ENCODE peak calls at places on chromosomes 1 and 21, in six cellular contexts. One of them, this sample, is unnamed.

GRCh38 chr21:44089001-44089911 is 17.9 kb upstream of the PWP2 start:
- DNase-seq in brain pericyte: no peak
- DNase-seq in stimulated activated CD8-positive, alpha-beta memory T cell treated with anti-CD3 and anti-CD28 coated beads, Interleukin-15, amount 100 ng/mL, for 1 hour: no peak
- DNase-seq in activated T-helper 1 cell treated with anti-CD3 and anti-CD28 coated beads, Interleukin-2, amount 50 U/mL, for 16 hours: no peak
- DNase-seq in NCI-H82: no peak
- DNase-seq in GM23338: no peak
- DNase-seq in this sample: no peak

GRCh38 chr1:7388488-7389185 is 382.5 kb upstream of the VAMP3 start:
- DNase-seq in GM23338: no peak
- DNase-seq in activated T-helper 1 cell treated with anti-CD3 and anti-CD28 coated beads, Interleukin-2, amount 50 U/mL, for 16 hours: no peak
- DNase-seq in NCI-H82: no peak
- DNase-seq in stimulated activated CD8-positive, alpha-beta memory T cell treated with anti-CD3 and anti-CD28 coated beads, Interleukin-15, amount 100 ng/mL, for 1 hour: no peak
- DNase-seq in brain pericyte: no peak
- DNase-seq in this sample: no peak

GRCh38 chr1:197145451-197146029 is 929 bp downstream of the ASPM start:
- DNase-seq in GM23338: no peak
- DNase-seq in stimulated activated CD8-positive, alpha-beta memory T cell treated with anti-CD3 and anti-CD28 coated beads, Interleukin-15, amount 100 ng/mL, for 1 hour: no peak
- DNase-seq in activated T-helper 1 cell treated with anti-CD3 and anti-CD28 coated beads, Interleukin-2, amount 50 U/mL, for 16 hours: no peak
- DNase-seq in brain pericyte: no peak
- DNase-seq in NCI-H82: peak
- DNase-seq in this sample: no peak

GRCh38 chr1:71295340-71295739 is 214.5 kb upstream of the ZRANB2 start:
- DNase-seq in NCI-H82: no peak
- DNase-seq in stimulated activated CD8-positive, alpha-beta memory T cell treated with anti-CD3 and anti-CD28 coated beads, Interleukin-15, amount 100 ng/mL, for 1 hour: no peak
- DNase-seq in brain pericyte: no peak
- DNase-seq in activated T-helper 1 cell treated with anti-CD3 and anti-CD28 coated beads, Interleukin-2, amount 50 U/mL, for 16 hours: no peak
- DNase-seq in GM23338: no peak
- DNase-seq in this sample: no peak

GRCh38 chr1:115186871-115187270 is 97.6 kb upstream of the TSPAN2 start:
- DNase-seq in activated T-helper 1 cell treated with anti-CD3 and anti-CD28 coated beads, Interleukin-2, amount 50 U/mL, for 16 hours: no peak
- DNase-seq in brain pericyte: no peak
- DNase-seq in GM23338: no peak
- DNase-seq in NCI-H82: no peak
- DNase-seq in stimulated activated CD8-positive, alpha-beta memory T cell treated with anti-CD3 and anti-CD28 coated beads, Interleukin-15, amount 100 ng/mL, for 1 hour: no peak
- DNase-seq in this sample: no peak

GRCh38 chr1:153364181-153364580 is 6.5 kb downstream of the S100A9 start:
- DNase-seq in GM23338: no peak
- DNase-seq in activated T-helper 1 cell treated with anti-CD3 and anti-CD28 coated beads, Interleukin-2, amount 50 U/mL, for 16 hours: no peak
- DNase-seq in stimulated activated CD8-positive, alpha-beta memory T cell treated with anti-CD3 and anti-CD28 coated beads, Interleukin-15, amount 100 ng/mL, for 1 hour: no peak
- DNase-seq in NCI-H82: no peak
- DNase-seq in brain pericyte: no peak
- DNase-seq in this sample: no peak

GRCh38 chr1:3241673-3242407 is 172.8 kb downstream of the PRDM16 start:
- DNase-seq in stimulated activated CD8-positive, alpha-beta memory T cell treated with anti-CD3 and anti-CD28 coated beads, Interleukin-15, amount 100 ng/mL, for 1 hour: no peak
- DNase-seq in NCI-H82: no peak
- DNase-seq in GM23338: no peak
- DNase-seq in brain pericyte: no peak
- DNase-seq in activated T-helper 1 cell treated with anti-CD3 and anti-CD28 coated beads, Interleukin-2, amount 50 U/mL, for 16 hours: no peak
- DNase-seq in this sample: no peak

GRCh38 chr21:32597205-32597604 is 11.9 kb upstream of the TCP10L start:
- DNase-seq in activated T-helper 1 cell treated with anti-CD3 and anti-CD28 coated beads, Interleukin-2, amount 50 U/mL, for 16 hours: no peak
- DNase-seq in stimulated activated CD8-positive, alpha-beta memory T cell treated with anti-CD3 and anti-CD28 coated beads, Interleukin-15, amount 100 ng/mL, for 1 hour: no peak
- DNase-seq in NCI-H82: no peak
- DNase-seq in GM23338: no peak
- DNase-seq in brain pericyte: no peak
- DNase-seq in this sample: no peak

GRCh38 chr1:59199734-59200376 is 97.0 kb upstream of the FGGY start:
- DNase-seq in stimulated activated CD8-positive, alpha-beta memory T cell treated with anti-CD3 and anti-CD28 coated beads, Interleukin-15, amount 100 ng/mL, for 1 hour: no peak
- DNase-seq in activated T-helper 1 cell treated with anti-CD3 and anti-CD28 coated beads, Interleukin-2, amount 50 U/mL, for 16 hours: no peak
- DNase-seq in GM23338: no peak
- DNase-seq in brain pericyte: no peak
- DNase-seq in NCI-H82: no peak
- DNase-seq in this sample: no peak

GRCh38 chr1:246748867-246749266 is 24.7 kb downstream of the SCCPDH start:
- DNase-seq in GM23338: no peak
- DNase-seq in activated T-helper 1 cell treated with anti-CD3 and anti-CD28 coated beads, Interleukin-2, amount 50 U/mL, for 16 hours: no peak
- DNase-seq in NCI-H82: no peak
- DNase-seq in stimulated activated CD8-positive, alpha-beta memory T cell treated with anti-CD3 and anti-CD28 coated beads, Interleukin-15, amount 100 ng/mL, for 1 hour: no peak
- DNase-seq in brain pericyte: no peak
- DNase-seq in this sample: no peak

GRCh38 chr1:205376739-205377138 is 20.0 kb upstream of the KLHDC8A start:
- DNase-seq in GM23338: no peak
- DNase-seq in brain pericyte: no peak
- DNase-seq in stimulated activated CD8-positive, alpha-beta memory T cell treated with anti-CD3 and anti-CD28 coated beads, Interleukin-15, amount 100 ng/mL, for 1 hour: no peak
- DNase-seq in NCI-H82: no peak
- DNase-seq in activated T-helper 1 cell treated with anti-CD3 and anti-CD28 coated beads, Interleukin-2, amount 50 U/mL, for 16 hours: no peak
- DNase-seq in this sample: no peak

GRCh38 chr1:153661111-153661708 is 2.7 kb downstream of the SNAPIN start:
- DNase-seq in activated T-helper 1 cell treated with anti-CD3 and anti-CD28 coated beads, Interleukin-2, amount 50 U/mL, for 16 hours: no peak
- DNase-seq in GM23338: peak
- DNase-seq in brain pericyte: no peak
- DNase-seq in stimulated activated CD8-positive, alpha-beta memory T cell treated with anti-CD3 and anti-CD28 coated beads, Interleukin-15, amount 100 ng/mL, for 1 hour: no peak
- DNase-seq in NCI-H82: peak
- DNase-seq in this sample: no peak

GRCh38 chr1:219505886-219506285 is 107.0 kb downstream of the ZC3H11B start:
- DNase-seq in activated T-helper 1 cell treated with anti-CD3 and anti-CD28 coated beads, Interleukin-2, amount 50 U/mL, for 16 hours: no peak
- DNase-seq in NCI-H82: no peak
- DNase-seq in brain pericyte: no peak
- DNase-seq in stimulated activated CD8-positive, alpha-beta memory T cell treated with anti-CD3 and anti-CD28 coated beads, Interleukin-15, amount 100 ng/mL, for 1 hour: no peak
- DNase-seq in GM23338: no peak
- DNase-seq in this sample: no peak

GRCh38 chr1:212044851-212045250 is 9.3 kb downstream of the DTL start:
- DNase-seq in GM23338: no peak
- DNase-seq in NCI-H82: no peak
- DNase-seq in brain pericyte: no peak
- DNase-seq in activated T-helper 1 cell treated with anti-CD3 and anti-CD28 coated beads, Interleukin-2, amount 50 U/mL, for 16 hours: no peak
- DNase-seq in stimulated activated CD8-positive, alpha-beta memory T cell treated with anti-CD3 and anti-CD28 coated beads, Interleukin-15, amount 100 ng/mL, for 1 hour: no peak
- DNase-seq in this sample: no peak

GRCh38 chr21:43306391-43306790 is 120.5 kb downstream of the SIK1 start:
- DNase-seq in NCI-H82: no peak
- DNase-seq in brain pericyte: no peak
- DNase-seq in GM23338: no peak
- DNase-seq in activated T-helper 1 cell treated with anti-CD3 and anti-CD28 coated beads, Interleukin-2, amount 50 U/mL, for 16 hours: no peak
- DNase-seq in stimulated activated CD8-positive, alpha-beta memory T cell treated with anti-CD3 and anti-CD28 coated beads, Interleukin-15, amount 100 ng/mL, for 1 hour: no peak
- DNase-seq in this sample: no peak

GRCh38 chr1:52164604-52165003 is 22.7 kb downstream of the ZFYVE9 start:
- DNase-seq in activated T-helper 1 cell treated with anti-CD3 and anti-CD28 coated beads, Interleukin-2, amount 50 U/mL, for 16 hours: no peak
- DNase-seq in NCI-H82: no peak
- DNase-seq in brain pericyte: no peak
- DNase-seq in stimulated activated CD8-positive, alpha-beta memory T cell treated with anti-CD3 and anti-CD28 coated beads, Interleukin-15, amount 100 ng/mL, for 1 hour: no peak
- DNase-seq in GM23338: no peak
- DNase-seq in this sample: no peak

GRCh38 chr1:20601123-20601825 is 12.4 kb downstream of the CDA start:
- DNase-seq in activated T-helper 1 cell treated with anti-CD3 and anti-CD28 coated beads, Interleukin-2, amount 50 U/mL, for 16 hours: no peak
- DNase-seq in GM23338: no peak
- DNase-seq in stimulated activated CD8-positive, alpha-beta memory T cell treated with anti-CD3 and anti-CD28 coated beads, Interleukin-15, amount 100 ng/mL, for 1 hour: no peak
- DNase-seq in brain pericyte: no peak
- DNase-seq in NCI-H82: no peak
- DNase-seq in this sample: no peak

GRCh38 chr1:37556712-37557196 is at the start of gene DNALI1:
- DNase-seq in activated T-helper 1 cell treated with anti-CD3 and anti-CD28 coated beads, Interleukin-2, amount 50 U/mL, for 16 hours: no peak
- DNase-seq in NCI-H82: peak
- DNase-seq in brain pericyte: peak
- DNase-seq in stimulated activated CD8-positive, alpha-beta memory T cell treated with anti-CD3 and anti-CD28 coated beads, Interleukin-15, amount 100 ng/mL, for 1 hour: no peak
- DNase-seq in GM23338: peak
- DNase-seq in this sample: peak

GRCh38 chr1:63189677-63190076 is 132.7 kb upstream of the FOXD3 start:
- DNase-seq in brain pericyte: no peak
- DNase-seq in GM23338: peak
- DNase-seq in NCI-H82: no peak
- DNase-seq in activated T-helper 1 cell treated with anti-CD3 and anti-CD28 coated beads, Interleukin-2, amount 50 U/mL, for 16 hours: no peak
- DNase-seq in stimulated activated CD8-positive, alpha-beta memory T cell treated with anti-CD3 and anti-CD28 coated beads, Interleukin-15, amount 100 ng/mL, for 1 hour: no peak
- DNase-seq in this sample: no peak

GRCh38 chr1:112502827-112503226 is 5.9 kb upstream of the WNT2B start:
- DNase-seq in brain pericyte: no peak
- DNase-seq in stimulated activated CD8-positive, alpha-beta memory T cell treated with anti-CD3 and anti-CD28 coated beads, Interleukin-15, amount 100 ng/mL, for 1 hour: no peak
- DNase-seq in NCI-H82: peak
- DNase-seq in GM23338: no peak
- DNase-seq in activated T-helper 1 cell treated with anti-CD3 and anti-CD28 coated beads, Interleukin-2, amount 50 U/mL, for 16 hours: no peak
- DNase-seq in this sample: no peak

GRCh38 chr21:14086553-14086952 is 124.2 kb downstream of the LIPI start:
- DNase-seq in NCI-H82: no peak
- DNase-seq in stimulated activated CD8-positive, alpha-beta memory T cell treated with anti-CD3 and anti-CD28 coated beads, Interleukin-15, amount 100 ng/mL, for 1 hour: no peak
- DNase-seq in brain pericyte: no peak
- DNase-seq in activated T-helper 1 cell treated with anti-CD3 and anti-CD28 coated beads, Interleukin-2, amount 50 U/mL, for 16 hours: no peak
- DNase-seq in GM23338: no peak
- DNase-seq in this sample: no peak

GRCh38 chr1:18199462-18199861 is 91.9 kb downstream of the IGSF21 start:
- DNase-seq in GM23338: peak
- DNase-seq in brain pericyte: no peak
- DNase-seq in activated T-helper 1 cell treated with anti-CD3 and anti-CD28 coated beads, Interleukin-2, amount 50 U/mL, for 16 hours: no peak
- DNase-seq in NCI-H82: peak
- DNase-seq in stimulated activated CD8-positive, alpha-beta memory T cell treated with anti-CD3 and anti-CD28 coated beads, Interleukin-15, amount 100 ng/mL, for 1 hour: no peak
- DNase-seq in this sample: peak

GRCh38 chr21:45050786-45051489 is 23.4 kb upstream of the ADARB1 start:
- DNase-seq in brain pericyte: peak
- DNase-seq in activated T-helper 1 cell treated with anti-CD3 and anti-CD28 coated beads, Interleukin-2, amount 50 U/mL, for 16 hours: no peak
- DNase-seq in NCI-H82: peak
- DNase-seq in stimulated activated CD8-positive, alpha-beta memory T cell treated with anti-CD3 and anti-CD28 coated beads, Interleukin-15, amount 100 ng/mL, for 1 hour: no peak
- DNase-seq in GM23338: no peak
- DNase-seq in this sample: no peak

GRCh38 chr21:45253180-45253579 is 34.5 kb downstream of the POFUT2 start:
- DNase-seq in GM23338: no peak
- DNase-seq in activated T-helper 1 cell treated with anti-CD3 and anti-CD28 coated beads, Interleukin-2, amount 50 U/mL, for 16 hours: no peak
- DNase-seq in stimulated activated CD8-positive, alpha-beta memory T cell treated with anti-CD3 and anti-CD28 coated beads, Interleukin-15, amount 100 ng/mL, for 1 hour: no peak
- DNase-seq in brain pericyte: no peak
- DNase-seq in NCI-H82: peak
- DNase-seq in this sample: no peak

GRCh38 chr1:201021333-201022177 is 2.0 kb downstream of the KIF21B start:
- DNase-seq in activated T-helper 1 cell treated with anti-CD3 and anti-CD28 coated beads, Interleukin-2, amount 50 U/mL, for 16 hours: no peak
- DNase-seq in GM23338: no peak
- DNase-seq in stimulated activated CD8-positive, alpha-beta memory T cell treated with anti-CD3 and anti-CD28 coated beads, Interleukin-15, amount 100 ng/mL, for 1 hour: no peak
- DNase-seq in brain pericyte: no peak
- DNase-seq in NCI-H82: peak
- DNase-seq in this sample: no peak

GRCh38 chr1:231057410-231057809 is 17.4 kb upstream of the FAM89A start:
- DNase-seq in NCI-H82: no peak
- DNase-seq in brain pericyte: no peak
- DNase-seq in stimulated activated CD8-positive, alpha-beta memory T cell treated with anti-CD3 and anti-CD28 coated beads, Interleukin-15, amount 100 ng/mL, for 1 hour: no peak
- DNase-seq in GM23338: no peak
- DNase-seq in activated T-helper 1 cell treated with anti-CD3 and anti-CD28 coated beads, Interleukin-2, amount 50 U/mL, for 16 hours: no peak
- DNase-seq in this sample: no peak

GRCh38 chr1:26923711-26924110 is 2.2 kb downstream of the NUDC start:
- DNase-seq in NCI-H82: no peak
- DNase-seq in brain pericyte: no peak
- DNase-seq in GM23338: no peak
- DNase-seq in activated T-helper 1 cell treated with anti-CD3 and anti-CD28 coated beads, Interleukin-2, amount 50 U/mL, for 16 hours: no peak
- DNase-seq in stimulated activated CD8-positive, alpha-beta memory T cell treated with anti-CD3 and anti-CD28 coated beads, Interleukin-15, amount 100 ng/mL, for 1 hour: no peak
- DNase-seq in this sample: no peak

GRCh38 chr21:46120301-46121285 is 22.7 kb downstream of the COL6A2 start:
- DNase-seq in GM23338: no peak
- DNase-seq in activated T-helper 1 cell treated with anti-CD3 and anti-CD28 coated beads, Interleukin-2, amount 50 U/mL, for 16 hours: no peak
- DNase-seq in NCI-H82: no peak
- DNase-seq in stimulated activated CD8-positive, alpha-beta memory T cell treated with anti-CD3 and anti-CD28 coated beads, Interleukin-15, amount 100 ng/mL, for 1 hour: no peak
- DNase-seq in brain pericyte: no peak
- DNase-seq in this sample: no peak

GRCh38 chr1:38835230-38835827 is 24.2 kb downstream of the RRAGC start:
- DNase-seq in NCI-H82: peak
- DNase-seq in stimulated activated CD8-positive, alpha-beta memory T cell treated with anti-CD3 and anti-CD28 coated beads, Interleukin-15, amount 100 ng/mL, for 1 hour: no peak
- DNase-seq in activated T-helper 1 cell treated with anti-CD3 and anti-CD28 coated beads, Interleukin-2, amount 50 U/mL, for 16 hours: no peak
- DNase-seq in brain pericyte: peak
- DNase-seq in GM23338: peak
- DNase-seq in this sample: no peak

GRCh38 chr1:169858467-169858866 is 35.2 kb downstream of the SCYL3 start:
- DNase-seq in GM23338: no peak
- DNase-seq in stimulated activated CD8-positive, alpha-beta memory T cell treated with anti-CD3 and anti-CD28 coated beads, Interleukin-15, amount 100 ng/mL, for 1 hour: no peak
- DNase-seq in brain pericyte: no peak
- DNase-seq in activated T-helper 1 cell treated with anti-CD3 and anti-CD28 coated beads, Interleukin-2, amount 50 U/mL, for 16 hours: no peak
- DNase-seq in NCI-H82: no peak
- DNase-seq in this sample: no peak

GRCh38 chr1:161792740-161793139 is 26.6 kb downstream of the ATF6 start:
- DNase-seq in GM23338: peak
- DNase-seq in brain pericyte: peak
- DNase-seq in stimulated activated CD8-positive, alpha-beta memory T cell treated with anti-CD3 and anti-CD28 coated beads, Interleukin-15, amount 100 ng/mL, for 1 hour: no peak
- DNase-seq in activated T-helper 1 cell treated with anti-CD3 and anti-CD28 coated beads, Interleukin-2, amount 50 U/mL, for 16 hours: no peak
- DNase-seq in NCI-H82: peak
- DNase-seq in this sample: no peak

GRCh38 chr1:87598429-87598828 is 269.7 kb downstream of the LMO4 start:
- DNase-seq in NCI-H82: peak
- DNase-seq in brain pericyte: no peak
- DNase-seq in activated T-helper 1 cell treated with anti-CD3 and anti-CD28 coated beads, Interleukin-2, amount 50 U/mL, for 16 hours: no peak
- DNase-seq in GM23338: peak
- DNase-seq in stimulated activated CD8-positive, alpha-beta memory T cell treated with anti-CD3 and anti-CD28 coated beads, Interleukin-15, amount 100 ng/mL, for 1 hour: no peak
- DNase-seq in this sample: no peak

GRCh38 chr1:22772054-22772453 is 61.4 kb downstream of the EPHB2 start:
- DNase-seq in brain pericyte: no peak
- DNase-seq in stimulated activated CD8-positive, alpha-beta memory T cell treated with anti-CD3 and anti-CD28 coated beads, Interleukin-15, amount 100 ng/mL, for 1 hour: no peak
- DNase-seq in GM23338: no peak
- DNase-seq in activated T-helper 1 cell treated with anti-CD3 and anti-CD28 coated beads, Interleukin-2, amount 50 U/mL, for 16 hours: no peak
- DNase-seq in NCI-H82: no peak
- DNase-seq in this sample: no peak

GRCh38 chr1:22641906-22642636 is 1.4 kb upstream of the C1QC start:
- DNase-seq in NCI-H82: peak
- DNase-seq in activated T-helper 1 cell treated with anti-CD3 and anti-CD28 coated beads, Interleukin-2, amount 50 U/mL, for 16 hours: peak
- DNase-seq in brain pericyte: no peak
- DNase-seq in stimulated activated CD8-positive, alpha-beta memory T cell treated with anti-CD3 and anti-CD28 coated beads, Interleukin-15, amount 100 ng/mL, for 1 hour: peak
- DNase-seq in GM23338: peak
- DNase-seq in this sample: peak

GRCh38 chr1:226798427-226799411 is 59.6 kb upstream of the ITPKB start:
- DNase-seq in NCI-H82: no peak
- DNase-seq in stimulated activated CD8-positive, alpha-beta memory T cell treated with anti-CD3 and anti-CD28 coated beads, Interleukin-15, amount 100 ng/mL, for 1 hour: peak
- DNase-seq in brain pericyte: no peak
- DNase-seq in activated T-helper 1 cell treated with anti-CD3 and anti-CD28 coated beads, Interleukin-2, amount 50 U/mL, for 16 hours: peak
- DNase-seq in GM23338: no peak
- DNase-seq in this sample: no peak

GRCh38 chr1:85203573-85204169 is 2.9 kb upstream of the SYDE2 start:
- DNase-seq in activated T-helper 1 cell treated with anti-CD3 and anti-CD28 coated beads, Interleukin-2, amount 50 U/mL, for 16 hours: no peak
- DNase-seq in stimulated activated CD8-positive, alpha-beta memory T cell treated with anti-CD3 and anti-CD28 coated beads, Interleukin-15, amount 100 ng/mL, for 1 hour: no peak
- DNase-seq in brain pericyte: no peak
- DNase-seq in GM23338: no peak
- DNase-seq in NCI-H82: no peak
- DNase-seq in this sample: no peak

GRCh38 chr1:29849038-29849750 is 612.9 kb downstream of the PTPRU start:
- DNase-seq in activated T-helper 1 cell treated with anti-CD3 and anti-CD28 coated beads, Interleukin-2, amount 50 U/mL, for 16 hours: no peak
- DNase-seq in stimulated activated CD8-positive, alpha-beta memory T cell treated with anti-CD3 and anti-CD28 coated beads, Interleukin-15, amount 100 ng/mL, for 1 hour: peak
- DNase-seq in NCI-H82: peak
- DNase-seq in brain pericyte: no peak
- DNase-seq in GM23338: peak
- DNase-seq in this sample: no peak

This sample was measured in NCI-H187.